ENCODE peak calls at places on chromosome X, in seven cellular contexts. K is left lung, N is lower lobe of right lung, R is AG09309, O is brain microvascular endothelial cell, V is heart right ventricle, E is Caco-2. M is an unnamed sample.

GRCh38 chrX:119236599-119237525 is 777 bp downstream of the PGRMC1 start:
- DNase-seq in K (no peak), N (peak), R (no peak), O (peak), V (peak), E (peak), M (peak)

GRCh38 chrX:80511969-80512760 is 91.9 kb downstream of the TENT5D start:
- DNase-seq in K (no peak), N (no peak), R (no peak), O (no peak), V (no peak), E (peak), M (no peak)

GRCh38 chrX:15911729-15912550 is 57.3 kb upstream of the AP1S2 start:
- DNase-seq in K (no peak), N (no peak), R (no peak), O (no peak), V (no peak), E (no peak), M (no peak)

GRCh38 chrX:136086521-136086920 is 60.8 kb upstream of the FHL1 start:
- DNase-seq in K (no peak), N (no peak), R (no peak), O (peak), V (no peak), E (no peak), M (peak)

GRCh38 chrX:12228862-12229261 is 90.6 kb downstream of the FRMPD4 start:
- DNase-seq in K (no peak), N (no peak), R (no peak), O (no peak), V (no peak), E (no peak), M (no peak)

GRCh38 chrX:97858592-97858991 is 974.9 kb downstream of the RPA4 start:
- DNase-seq in K (no peak), N (no peak), R (no peak), O (no peak), V (no peak), E (no peak), M (no peak)

GRCh38 chrX:9708923-9709553 is 56.6 kb downstream of the GPR143 start:
- DNase-seq in K (peak), N (peak), R (peak), O (peak), V (peak), E (peak), M (peak)

GRCh38 chrX:17736856-17737706 is at the start of gene SCML1:
- DNase-seq in K (peak), N (peak), R (peak), O (peak), V (peak), E (peak), M (peak)

GRCh38 chrX:2819345-2820130 is 9.2 kb upstream of the GYG2 start:
- DNase-seq in K (no peak), N (no peak), R (peak), O (no peak), V (no peak), E (peak), M (peak)

GRCh38 chrX:78456909-78457308 is 129.5 kb upstream of the CYSLTR1 start:
- DNase-seq in K (no peak), N (no peak), R (no peak), O (no peak), V (no peak), E (no peak), M (no peak)

GRCh38 chrX:42680651-42681050 is 97.3 kb downstream of the PPP1R2C start:
- DNase-seq in K (no peak), N (no peak), R (no peak), O (peak), V (peak), E (no peak), M (peak)

GRCh38 chrX:25020391-25021131 is 4.8 kb upstream of the ARX start:
- DNase-seq in K (no peak), N (no peak), R (no peak), O (no peak), V (no peak), E (peak), M (no peak)

GRCh38 chrX:15873566-15873965 is 19.0 kb upstream of the AP1S2 start:
- DNase-seq in K (no peak), N (no peak), R (no peak), O (no peak), V (no peak), E (no peak), M (peak)

GRCh38 chrX:102979536-102979935 is 42.5 kb downstream of the RAB40AL start:
- DNase-seq in K (no peak), N (no peak), R (no peak), O (no peak), V (no peak), E (no peak), M (no peak)

GRCh38 chrX:110532527-110532926 is 173.9 kb downstream of the RTL9 start:
- DNase-seq in K (no peak), N (no peak), R (no peak), O (no peak), V (peak), E (no peak), M (no peak)

GRCh38 chrX:101385026-101385684 is 836 bp downstream of the BTK start:
- DNase-seq in K (no peak), N (no peak), R (no peak), O (no peak), V (no peak), E (no peak), M (no peak)

GRCh38 chrX:12488220-12488619 is 303.0 kb upstream of the PRPS2 start:
- DNase-seq in K (no peak), N (no peak), R (no peak), O (no peak), V (no peak), E (no peak), M (no peak)

GRCh38 chrX:21770631-21771321 is 12.9 kb upstream of the SMPX start:
- DNase-seq in K (no peak), N (no peak), R (no peak), O (no peak), V (no peak), E (peak), M (no peak)

GRCh38 chrX:10110984-10111363 is 45.8 kb upstream of the CLCN4 start:
- DNase-seq in K (no peak), N (no peak), R (no peak), O (no peak), V (no peak), E (no peak), M (no peak)

GRCh38 chrX:75655627-75656026 is 129.4 kb downstream of the MAGEE2 start:
- DNase-seq in K (no peak), N (no peak), R (no peak), O (no peak), V (no peak), E (no peak), M (no peak)

GRCh38 chrX:50407976-50408375 is 62.6 kb downstream of the DGKK start:
- DNase-seq in K (no peak), N (no peak), R (no peak), O (no peak), V (no peak), E (no peak), M (no peak)

GRCh38 chrX:133335027-133335426 is 80.3 kb downstream of the GPC4 start:
- DNase-seq in K (no peak), N (no peak), R (peak), O (peak), V (peak), E (peak), M (peak)

GRCh38 chrX:78327370-78328048 is at the start of gene CYSLTR1:
- DNase-seq in K (no peak), N (no peak), R (no peak), O (no peak), V (peak), E (no peak), M (no peak)

GRCh38 chrX:120251471-120252011 is 929 bp downstream of the ZBTB33 start:
- DNase-seq in K (peak), N (no peak), R (no peak), O (no peak), V (peak), E (peak), M (peak)

GRCh38 chrX:103442536-103442901 is 66.2 kb downstream of the BEX3 start:
- DNase-seq in K (no peak), N (no peak), R (no peak), O (peak), V (no peak), E (no peak), M (peak)

GRCh38 chrX:125439194-125439849 is 119.7 kb downstream of the TEX13C start:
- DNase-seq in K (no peak), N (no peak), R (no peak), O (no peak), V (no peak), E (no peak), M (no peak)
- TF ChIP-seq CTCF in K (no peak), N (no peak), R (no peak), O (no peak), V (no peak), E (no peak), M (no peak)

GRCh38 chrX:106009145-106009544 is 29.4 kb downstream of the SERPINA7 start:
- DNase-seq in K (no peak), N (no peak), R (no peak), O (no peak), V (no peak), E (no peak), M (no peak)

GRCh38 chrX:106005684-106006083 is 32.8 kb downstream of the SERPINA7 start:
- DNase-seq in K (no peak), N (no peak), R (no peak), O (no peak), V (no peak), E (no peak), M (no peak)

GRCh38 chrX:106007815-106008214 is 30.7 kb downstream of the SERPINA7 start:
- DNase-seq in K (no peak), N (no peak), R (no peak), O (no peak), V (no peak), E (no peak), M (no peak)
- H3K4me3 ChIP-seq in K (no peak), N (no peak), R (no peak), O (no peak), V (no peak), E (no peak), M (no peak)

GRCh38 chrX:108304210-108304609 is 134.0 kb downstream of the COL4A6 start:
- DNase-seq in K (no peak), N (no peak), R (no peak), O (no peak), V (no peak), E (peak), M (no peak)
- TF ChIP-seq CTCF in K (no peak), N (no peak), R (no peak), O (peak), V (peak), E (peak), M (peak)

GRCh38 chrX:71082253-71082652 is 13.4 kb upstream of the FOXO4 start:
- DNase-seq in K (no peak), N (no peak), R (no peak), O (no peak), V (no peak), E (no peak), M (no peak)

GRCh38 chrX:71081348-71082148 is 13.4 kb upstream of the SNX12 start:
- DNase-seq in K (no peak), N (no peak), R (no peak), O (peak), V (no peak), E (peak), M (no peak)

GRCh38 chrX:71085900-71086299 is 9.8 kb upstream of the FOXO4 start:
- DNase-seq in K (no peak), N (no peak), R (no peak), O (no peak), V (no peak), E (no peak), M (no peak)

GRCh38 chrX:71082778-71083177 is 12.9 kb upstream of the FOXO4 start:
- DNase-seq in K (no peak), N (no peak), R (no peak), O (no peak), V (no peak), E (no peak), M (no peak)
- H3K4me3 ChIP-seq in K (no peak), N (no peak), R (no peak), O (no peak), V (no peak), E (no peak), M (no peak)